ENCODE peak calls at places on chromosomes 5 and 9, in four cellular contexts. One of them, this sample, is unnamed.

GRCh38 chr5:179906795-179907569 is 715 bp downstream of the TBC1D9B start:
- DNase-seq in uterus: no peak
- DNase-seq in MM.1S: peak
- DNase-seq in heart left ventricle: no peak
- DNase-seq in this sample: no peak

GRCh38 chr9:86077286-86077685 is 22.1 kb downstream of the GOLM1 start:
- DNase-seq in uterus: peak
- DNase-seq in MM.1S: no peak
- DNase-seq in heart left ventricle: no peak
- DNase-seq in this sample: no peak

GRCh38 chr9:132548971-132549649 is 33.3 kb upstream of the BARHL1 start:
- DNase-seq in uterus: no peak
- DNase-seq in MM.1S: no peak
- DNase-seq in heart left ventricle: no peak
- DNase-seq in this sample: no peak

GRCh38 chr9:38154501-38155421 is 85.7 kb upstream of the SHB start:
- DNase-seq in uterus: no peak
- DNase-seq in MM.1S: no peak
- DNase-seq in heart left ventricle: no peak
- DNase-seq in this sample: no peak

GRCh38 chr5:37871023-37871815 is 31.4 kb upstream of the GDNF start:
- DNase-seq in uterus: no peak
- DNase-seq in MM.1S: no peak
- DNase-seq in heart left ventricle: no peak
- DNase-seq in this sample: no peak

GRCh38 chr5:43313854-43314457 is 744 bp upstream of the HMGCS1 start:
- DNase-seq in uterus: peak
- DNase-seq in MM.1S: peak
- DNase-seq in heart left ventricle: no peak
- DNase-seq in this sample: no peak

GRCh38 chr5:14778789-14779070 is 92.8 kb downstream of the ANKH start:
- DNase-seq in uterus: no peak
- DNase-seq in MM.1S: no peak
- DNase-seq in heart left ventricle: no peak
- DNase-seq in this sample: no peak

GRCh38 chr5:82106806-82107205 is 135.0 kb downstream of the ATG10 start:
- DNase-seq in uterus: no peak
- DNase-seq in MM.1S: no peak
- DNase-seq in heart left ventricle: no peak
- DNase-seq in this sample: no peak

GRCh38 chr5:33649801-33650482 is 209.2 kb downstream of the TARS1 start:
- DNase-seq in uterus: no peak
- DNase-seq in MM.1S: no peak
- DNase-seq in heart left ventricle: no peak
- DNase-seq in this sample: no peak

GRCh38 chr9:80951675-80952074 is 737.7 kb downstream of the TLE1 start:
- DNase-seq in uterus: peak
- DNase-seq in MM.1S: no peak
- DNase-seq in heart left ventricle: no peak
- DNase-seq in this sample: no peak

GRCh38 chr9:137685035-137685885 is 66.5 kb downstream of the EHMT1 start:
- DNase-seq in uterus: no peak
- DNase-seq in MM.1S: no peak
- DNase-seq in heart left ventricle: no peak
- DNase-seq in this sample: no peak

GRCh38 chr5:160272889-160273288 is 39.5 kb downstream of the CCNJL start:
- DNase-seq in uterus: no peak
- DNase-seq in MM.1S: no peak
- DNase-seq in heart left ventricle: no peak
- DNase-seq in this sample: no peak

GRCh38 chr9:122821278-122821952 is 7.0 kb downstream of the PDCL start:
- DNase-seq in uterus: peak
- DNase-seq in MM.1S: no peak
- DNase-seq in heart left ventricle: no peak
- DNase-seq in this sample: peak

GRCh38 chr5:126988021-126988569 is 42.3 kb downstream of the MARCHF3 start:
- DNase-seq in uterus: no peak
- DNase-seq in MM.1S: peak
- DNase-seq in heart left ventricle: no peak
- DNase-seq in this sample: no peak

GRCh38 chr9:81562221-81563019 is 126.9 kb downstream of the TLE1 start:
- DNase-seq in uterus: peak
- DNase-seq in MM.1S: no peak
- DNase-seq in heart left ventricle: peak
- DNase-seq in this sample: peak

GRCh38 chr5:62167651-62168050 is 138.4 kb upstream of the KIF2A start:
- DNase-seq in uterus: no peak
- DNase-seq in MM.1S: no peak
- DNase-seq in heart left ventricle: no peak
- DNase-seq in this sample: no peak

GRCh38 chr9:120734607-120735006 is 20.3 kb upstream of the MEGF9 start:
- DNase-seq in uterus: no peak
- DNase-seq in MM.1S: no peak
- DNase-seq in heart left ventricle: no peak
- DNase-seq in this sample: no peak

GRCh38 chr9:94144394-94144793 is 60.1 kb downstream of the PTPDC1 start:
- DNase-seq in uterus: no peak
- DNase-seq in MM.1S: no peak
- DNase-seq in heart left ventricle: no peak
- DNase-seq in this sample: no peak

GRCh38 chr5:98913911-98914310 is 14.9 kb downstream of the CHD1 start:
- DNase-seq in uterus: no peak
- DNase-seq in MM.1S: no peak
- DNase-seq in heart left ventricle: no peak
- DNase-seq in this sample: no peak
- H3K27ac ChIP-seq in uterus: no peak
- H3K27ac ChIP-seq in MM.1S: no peak
- H3K27ac ChIP-seq in heart left ventricle: no peak
- H3K27ac ChIP-seq in this sample: no peak

GRCh38 chr5:68661237-68661636 is 432.6 kb upstream of the SLC30A5 start:
- DNase-seq in uterus: no peak
- DNase-seq in MM.1S: no peak
- DNase-seq in heart left ventricle: no peak
- DNase-seq in this sample: no peak
- TF ChIP-seq CTCF in uterus: no peak
- TF ChIP-seq CTCF in MM.1S: no peak
- TF ChIP-seq CTCF in heart left ventricle: peak
- TF ChIP-seq CTCF in this sample: no peak

GRCh38 chr9:131402738-131403492 is 9.0 kb downstream of the PRRC2B start:
- DNase-seq in uterus: peak
- DNase-seq in MM.1S: no peak
- DNase-seq in heart left ventricle: peak
- DNase-seq in this sample: peak

GRCh38 chr9:131404987-131405386 is 11.1 kb downstream of the PRRC2B start:
- DNase-seq in uterus: no peak
- DNase-seq in MM.1S: no peak
- DNase-seq in heart left ventricle: no peak
- DNase-seq in this sample: no peak

GRCh38 chr9:131402073-131402472 is 8.2 kb downstream of the PRRC2B start:
- DNase-seq in uterus: no peak
- DNase-seq in MM.1S: no peak
- DNase-seq in heart left ventricle: no peak
- DNase-seq in this sample: no peak

GRCh38 chr9:131404581-131404980 is 10.7 kb downstream of the PRRC2B start:
- DNase-seq in uterus: no peak
- DNase-seq in MM.1S: no peak
- DNase-seq in heart left ventricle: no peak
- DNase-seq in this sample: no peak

GRCh38 chr9:131403493-131403773 is 9.5 kb downstream of the PRRC2B start:
- DNase-seq in uterus: no peak
- DNase-seq in MM.1S: no peak
- DNase-seq in heart left ventricle: no peak
- DNase-seq in this sample: no peak
- H3K27ac ChIP-seq in uterus: peak
- H3K27ac ChIP-seq in MM.1S: no peak
- H3K27ac ChIP-seq in heart left ventricle: peak
- H3K27ac ChIP-seq in this sample: peak

GRCh38 chr5:153712946-153713345 is 222.5 kb downstream of the GRIA1 start:
- DNase-seq in uterus: no peak
- DNase-seq in MM.1S: no peak
- DNase-seq in heart left ventricle: no peak
- DNase-seq in this sample: no peak

GRCh38 chr5:153707626-153708025 is 217.2 kb downstream of the GRIA1 start:
- DNase-seq in uterus: no peak
- DNase-seq in MM.1S: no peak
- DNase-seq in heart left ventricle: no peak
- DNase-seq in this sample: no peak

GRCh38 chr5:153713913-153714312 is 223.4 kb downstream of the GRIA1 start:
- DNase-seq in uterus: no peak
- DNase-seq in MM.1S: no peak
- DNase-seq in heart left ventricle: no peak
- DNase-seq in this sample: no peak

GRCh38 chr5:153714732-153715287 is 224.3 kb downstream of the GRIA1 start:
- DNase-seq in uterus: no peak
- DNase-seq in MM.1S: no peak
- DNase-seq in heart left ventricle: no peak
- DNase-seq in this sample: no peak

GRCh38 chr5:153711755-153712154 is 221.3 kb downstream of the GRIA1 start:
- DNase-seq in uterus: no peak
- DNase-seq in MM.1S: no peak
- DNase-seq in heart left ventricle: no peak
- DNase-seq in this sample: no peak
- TF ChIP-seq CTCF in uterus: no peak
- TF ChIP-seq CTCF in MM.1S: no peak
- TF ChIP-seq CTCF in heart left ventricle: no peak
- TF ChIP-seq CTCF in this sample: no peak

DNA sequence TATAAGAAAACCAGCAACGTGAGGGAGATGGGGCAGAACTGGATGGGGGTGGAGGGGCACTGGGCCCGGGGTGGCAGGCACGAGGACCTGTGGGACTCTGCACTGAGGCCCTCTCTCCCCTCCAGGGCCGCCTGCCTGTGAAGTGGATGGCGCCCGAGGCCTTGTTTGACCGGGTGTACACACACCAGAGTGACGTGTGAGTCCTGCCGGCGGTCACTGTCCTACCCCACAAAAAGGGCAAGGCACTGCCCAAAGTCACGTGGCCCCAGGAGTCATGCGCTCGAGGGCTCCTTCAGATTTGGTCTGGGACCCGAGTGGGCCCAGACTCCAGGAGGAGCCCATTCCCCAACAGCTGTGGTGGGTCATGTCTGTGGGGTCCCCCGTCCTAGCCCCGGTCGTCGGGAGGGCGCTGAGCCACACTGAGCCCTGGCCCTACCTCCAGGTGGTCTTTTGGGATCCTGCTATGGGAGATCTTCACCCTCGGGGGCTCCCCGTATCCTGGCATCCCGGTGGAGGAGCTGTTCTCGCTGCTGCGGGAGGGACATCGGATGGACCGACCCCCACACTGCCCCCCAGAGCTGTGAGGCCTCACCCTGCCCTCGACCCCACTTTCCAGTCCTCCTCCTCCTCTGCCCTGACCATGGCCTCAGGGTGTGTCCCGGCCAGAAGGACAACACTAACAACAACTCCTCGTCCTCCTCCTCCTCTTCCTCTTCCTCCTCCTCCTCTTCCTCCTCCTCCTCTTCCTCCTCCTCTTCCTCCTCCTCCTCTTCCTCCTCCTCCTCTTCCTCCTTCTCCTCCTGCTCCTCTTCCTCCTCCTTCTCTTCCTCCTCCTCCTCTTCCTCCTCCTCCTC is 9.7 kb downstream of the FGFR4 start:
- DNase-seq in uterus: no peak
- DNase-seq in MM.1S: no peak
- DNase-seq in heart left ventricle: no peak
- DNase-seq in this sample: no peak
- H3K27ac ChIP-seq in uterus: no peak
- H3K27ac ChIP-seq in MM.1S: no peak
- H3K27ac ChIP-seq in heart left ventricle: no peak
- H3K27ac ChIP-seq in this sample: no peak

GRCh38 chr5:109691248-109691574 is 1.5 kb downstream of the MAN2A1 start:
- DNase-seq in uterus: no peak
- DNase-seq in MM.1S: no peak
- DNase-seq in heart left ventricle: no peak
- DNase-seq in this sample: no peak

GRCh38 chr5:109690456-109691247 is 925 bp downstream of the MAN2A1 start:
- DNase-seq in uterus: peak
- DNase-seq in MM.1S: peak
- DNase-seq in heart left ventricle: peak
- DNase-seq in this sample: peak

GRCh38 chr5:109689740-109690455 is at the start of gene MAN2A1:
- DNase-seq in uterus: peak
- DNase-seq in MM.1S: peak
- DNase-seq in heart left ventricle: peak
- DNase-seq in this sample: peak

GRCh38 chr5:109688647-109688998 is 1.1 kb upstream of the MAN2A1 start:
- DNase-seq in uterus: no peak
- DNase-seq in MM.1S: peak
- DNase-seq in heart left ventricle: no peak
- DNase-seq in this sample: no peak

DNA sequence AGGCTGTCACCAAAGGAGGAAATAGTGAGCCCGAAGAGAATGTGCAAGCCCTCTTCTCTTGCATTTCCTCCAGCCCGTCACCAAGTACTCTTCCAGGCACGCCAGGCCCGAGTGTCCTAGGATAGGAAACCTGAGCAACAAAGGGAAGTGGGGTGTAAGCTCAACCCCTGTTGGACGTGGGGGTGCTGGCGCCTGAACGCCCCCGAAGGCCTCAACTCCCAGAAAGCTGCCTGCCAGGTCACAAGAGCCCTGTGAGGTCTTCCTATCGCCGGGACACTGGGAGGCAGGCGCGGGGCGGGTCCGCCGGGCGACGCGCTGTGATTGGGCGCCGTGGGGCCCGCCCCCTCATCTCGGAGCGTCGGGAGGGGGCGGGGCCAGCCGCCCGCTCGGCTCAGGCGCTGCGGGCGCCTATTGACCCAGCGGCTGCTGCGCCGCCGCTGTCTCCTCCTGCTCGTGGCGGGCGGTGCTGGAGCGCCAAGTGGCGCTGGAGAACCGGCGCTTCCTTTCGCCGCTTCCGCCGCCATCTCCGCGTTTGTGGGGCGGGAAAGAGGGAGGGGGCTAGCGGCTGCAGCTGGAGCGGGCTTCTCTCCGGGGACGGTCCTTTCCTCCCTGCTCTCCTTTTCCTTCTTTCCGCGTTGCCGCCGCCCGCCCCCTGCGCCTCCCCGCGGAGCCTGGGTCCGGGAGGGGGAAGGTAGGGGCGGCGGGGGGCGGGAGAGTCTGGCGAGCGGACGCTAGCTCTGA is 558 bp upstream of the MAN2A1 start:
- DNase-seq in uterus: peak
- DNase-seq in MM.1S: peak
- DNase-seq in heart left ventricle: peak
- DNase-seq in this sample: peak
- TF ChIP-seq CTCF in uterus: no peak
- TF ChIP-seq CTCF in MM.1S: no peak
- TF ChIP-seq CTCF in heart left ventricle: no peak
- TF ChIP-seq CTCF in this sample: no peak

GRCh38 chr5:74027732-74028338 is 401.8 kb downstream of the ARHGEF28 start:
- DNase-seq in uterus: no peak
- DNase-seq in MM.1S: no peak
- DNase-seq in heart left ventricle: no peak
- DNase-seq in this sample: no peak
- H3K27ac ChIP-seq in uterus: no peak
- H3K27ac ChIP-seq in MM.1S: no peak
- H3K27ac ChIP-seq in heart left ventricle: no peak
- H3K27ac ChIP-seq in this sample: no peak

GRCh38 chr5:156274455-156274854 is 52.5 kb upstream of the SGCD start:
- DNase-seq in uterus: no peak
- DNase-seq in MM.1S: no peak
- DNase-seq in heart left ventricle: no peak
- DNase-seq in this sample: no peak
- TF ChIP-seq CTCF in uterus: no peak
- TF ChIP-seq CTCF in MM.1S: no peak
- TF ChIP-seq CTCF in heart left ventricle: no peak
- TF ChIP-seq CTCF in this sample: no peak